ENCODE peak calls at places on chromosome 14, in five cellular contexts. One of them, this sample, is unnamed.

GRCh38 chr14:61642246-61642982 is 52.9 kb upstream of the HIF1A start:
- DNase-seq in activated effector memory CD4-positive, alpha-beta T cell treated with anti-CD3 and anti-CD28 coated beads, Interleukin-2, amount 50 U/mL, for 16 hours: no peak
- DNase-seq in omental fat pad: no peak
- DNase-seq in H4: peak
- DNase-seq in PC-9: no peak
- DNase-seq in this sample: no peak

GRCh38 chr14:101192661-101193000 is 289.1 kb upstream of the RTL1 start:
- DNase-seq in activated effector memory CD4-positive, alpha-beta T cell treated with anti-CD3 and anti-CD28 coated beads, Interleukin-2, amount 50 U/mL, for 16 hours: peak
- DNase-seq in omental fat pad: no peak
- DNase-seq in H4: no peak
- DNase-seq in PC-9: no peak
- DNase-seq in this sample: no peak

GRCh38 chr14:75310295-75311059 is 31.8 kb downstream of the FOS start:
- DNase-seq in activated effector memory CD4-positive, alpha-beta T cell treated with anti-CD3 and anti-CD28 coated beads, Interleukin-2, amount 50 U/mL, for 16 hours: no peak
- DNase-seq in omental fat pad: peak
- DNase-seq in H4: peak
- DNase-seq in PC-9: peak
- DNase-seq in this sample: no peak

GRCh38 chr14:32277998-32278397 is 51.1 kb upstream of the AKAP6 start:
- DNase-seq in activated effector memory CD4-positive, alpha-beta T cell treated with anti-CD3 and anti-CD28 coated beads, Interleukin-2, amount 50 U/mL, for 16 hours: no peak
- DNase-seq in omental fat pad: no peak
- DNase-seq in H4: no peak
- DNase-seq in PC-9: no peak
- DNase-seq in this sample: no peak

GRCh38 chr14:51095854-51096823 is 1.2 kb upstream of the TRIM9 start:
- DNase-seq in activated effector memory CD4-positive, alpha-beta T cell treated with anti-CD3 and anti-CD28 coated beads, Interleukin-2, amount 50 U/mL, for 16 hours: no peak
- DNase-seq in omental fat pad: peak
- DNase-seq in H4: no peak
- DNase-seq in PC-9: no peak
- DNase-seq in this sample: no peak

GRCh38 chr14:21997300-21997699 is 323.7 kb upstream of the OR4E1 start:
- DNase-seq in activated effector memory CD4-positive, alpha-beta T cell treated with anti-CD3 and anti-CD28 coated beads, Interleukin-2, amount 50 U/mL, for 16 hours: peak
- DNase-seq in omental fat pad: no peak
- DNase-seq in H4: peak
- DNase-seq in PC-9: no peak
- DNase-seq in this sample: no peak

GRCh38 chr14:71139058-71139946 is 232.0 kb downstream of the PCNX1 start:
- DNase-seq in activated effector memory CD4-positive, alpha-beta T cell treated with anti-CD3 and anti-CD28 coated beads, Interleukin-2, amount 50 U/mL, for 16 hours: peak
- DNase-seq in omental fat pad: peak
- DNase-seq in H4: peak
- DNase-seq in PC-9: peak
- DNase-seq in this sample: no peak

GRCh38 chr14:64760916-64761315 is 56.7 kb downstream of the PLEKHG3 start:
- DNase-seq in activated effector memory CD4-positive, alpha-beta T cell treated with anti-CD3 and anti-CD28 coated beads, Interleukin-2, amount 50 U/mL, for 16 hours: no peak
- DNase-seq in omental fat pad: no peak
- DNase-seq in H4: no peak
- DNase-seq in PC-9: no peak
- DNase-seq in this sample: no peak

GRCh38 chr14:59360923-59361794 is 104.0 kb downstream of the GPR135 start:
- DNase-seq in activated effector memory CD4-positive, alpha-beta T cell treated with anti-CD3 and anti-CD28 coated beads, Interleukin-2, amount 50 U/mL, for 16 hours: no peak
- DNase-seq in omental fat pad: no peak
- DNase-seq in H4: peak
- DNase-seq in PC-9: peak
- DNase-seq in this sample: peak

This sample was measured in keratinocyte.